ENCODE peak calls at places on chromosomes 3 and 15, in four cellular contexts. X is aorta; U is stimulated activated effector memory CD8-positive, alpha-beta T cell treated with anti-CD3 and anti-CD28 coated beads, Interleukin-12 subunit alpha, Interleukin-12 subunit beta, amount 100 ng/mL, for 72 hours; K is HepG2. A is an unnamed sample.

GRCh38 chr15:55700876-55701275 is 42.1 kb downstream of the PRTG start:
- DNase-seq in X (no peak), U (no peak), K (no peak), A (no peak)

GRCh38 chr3:169558371-169558770 is 105.1 kb downstream of the MECOM start:
- DNase-seq in X (no peak), U (no peak), K (no peak), A (no peak)

GRCh38 chr15:66843581-66843980 is 141.5 kb downstream of the SMAD6 start:
- DNase-seq in X (peak; percentile 8), U (no peak), K (no peak), A (no peak)

GRCh38 chr3:152269423-152270144 is 855 bp downstream of the MBNL1 start:
- DNase-seq in X (peak; percentile 87), U (no peak), K (peak; percentile 46), A (peak; percentile 77)

GRCh38 chr3:161987933-161988332 is 491.3 kb downstream of the OTOL1 start:
- DNase-seq in X (no peak), U (no peak), K (no peak), A (no peak)

GRCh38 chr3:107928084-107928445 is 162.8 kb downstream of the CD47 start:
- DNase-seq in X (no peak), U (no peak), K (no peak), A (peak; percentile 62)

GRCh38 chr3:33936921-33937210 is 138.4 kb downstream of the PDCD6IP start:
- DNase-seq in X (no peak), U (no peak), K (no peak), A (no peak)

GRCh38 chr3:44136421-44136820 is 105.3 kb upstream of the TOPAZ1 start:
- DNase-seq in X (no peak), U (no peak), K (no peak), A (no peak)

GRCh38 chr3:4744405-4745239 is 234.6 kb upstream of the BHLHE40 start:
- DNase-seq in X (no peak), U (no peak), K (peak; percentile 89), A (no peak)

A was measured in HT-29.